ENCODE peak calls at places on chromosomes 16 and 17, in five cellular contexts. B is HT-29, P is stomach, T is iris pigment epithelial cell, V is mesendoderm. A is an unnamed sample.

GRCh38 chr17:42720996-42721583 is 23.8 kb downstream of the EZH1 start:
- DNase-seq in V (peak; percentile 67), B (peak; percentile 78), T (peak; percentile 61), P (no peak), A (peak; percentile 83)

GRCh38 chr16:54694651-54695050 is 236.0 kb upstream of the IRX5 start:
- DNase-seq in P (no peak), T (no peak), B (no peak), V (no peak), A (no peak)

GRCh38 chr17:8447816-8448215 is 12.1 kb downstream of the NDEL1 start:
- DNase-seq in T (no peak), V (peak; percentile 75), B (no peak), P (no peak), A (peak; percentile 57)

GRCh38 chr16:68786685-68787418 is 49.8 kb downstream of the CDH1 start:
- DNase-seq in T (peak; percentile 78), V (no peak), P (no peak), B (no peak), A (peak; percentile 95)

GRCh38 chr16:85015481-85016177 is 4.3 kb upstream of the ZDHHC7 start:
- DNase-seq in V (no peak), T (peak; percentile 74), B (no peak), P (no peak), A (no peak)

GRCh38 chr17:43467981-43468541 is 15.7 kb upstream of the DHX8 start:
- DNase-seq in B (no peak), T (peak; percentile 81), P (no peak), V (no peak), A (no peak)

GRCh38 chr17:67648032-67648761 is 69.5 kb upstream of the NOL11 start:
- DNase-seq in V (peak; percentile 68), P (no peak), T (no peak), B (no peak), A (peak; percentile 21)

GRCh38 chr17:39073916-39074315 is 77.5 kb downstream of the PLXDC1 start:
- DNase-seq in B (no peak), T (no peak), V (no peak), P (no peak), A (no peak)

GRCh38 chr17:56592487-56593072 is 919 bp upstream of the NOG start:
- DNase-seq in B (peak; percentile 12), P (peak; percentile 64), V (peak; percentile 87), T (peak; percentile 56), A (peak; percentile 11)

GRCh38 chr16:89922477-89922883 is 662 bp upstream of the TUBB3 start:
- DNase-seq in P (peak; percentile 50), T (peak; percentile 95), V (peak; percentile 94), B (peak; percentile 38), A (peak; percentile 88)

GRCh38 chr17:79777166-79777843 is 643 bp upstream of the CBX2 start:
- DNase-seq in B (peak; percentile 16), P (peak; percentile 29), V (peak; percentile 76), T (peak; percentile 26), A (peak; percentile 46)

GRCh38 chr17:41657936-41658335 is 30.7 kb upstream of the EIF1 start:
- DNase-seq in B (no peak), V (no peak), T (no peak), P (no peak), A (no peak)

GRCh38 chr17:74599023-74599399 is 6.9 kb upstream of the CD300LD start:
- DNase-seq in P (no peak), V (no peak), B (no peak), T (no peak), A (no peak)

GRCh38 chr17:82436601-82437324 is 13.8 kb downstream of the CYBC1 start:
- DNase-seq in B (no peak), V (no peak), T (no peak), P (peak; percentile 53), A (no peak)

GRCh38 chr16:30024451-30024850 is 1.5 kb downstream of the C16orf92 start:
- DNase-seq in T (no peak), V (no peak), B (no peak), P (no peak), A (no peak)